ENCODE peak calls at places on chromosomes 2 and 18, in seven cellular contexts. B, O, Z, C, M, A and N are unnamed samples. For H3K9me3 and H3K36me3, the result is how much of the 10 kb centered on the place peaks cover.

GRCh38 chr18:72541871-72542690 is 2.1 kb downstream of the CBLN2 start:
- DNase-seq in B (no peak), O (no peak), Z (no peak), C (no peak), M (no peak), A (no peak), N (no peak)

GRCh38 chr18:36284671-36285295 is 12.7 kb upstream of the FHOD3 start:
- DNase-seq in B (no peak), O (peak), Z (peak), C (peak), M (no peak), A (peak), N (peak)

GRCh38 chr2:207403950-207404349 is 125.8 kb upstream of the CREB1 start:
- DNase-seq in B (no peak), O (no peak), Z (no peak), C (no peak), M (no peak), A (no peak), N (no peak)

GRCh38 chr2:46690825-46691224 is 211.5 kb downstream of the TMEM247 start:
- DNase-seq in B (no peak), O (no peak), Z (peak), C (no peak), M (no peak), A (no peak), N (no peak)

GRCh38 chr2:175312137-175312536 is 130.6 kb upstream of the ATP5MC3 start:
- DNase-seq in B (no peak), O (no peak), Z (no peak), C (no peak), M (no peak), A (no peak), N (no peak)

GRCh38 chr2:138455275-138455674 is 46.3 kb upstream of the SPOPL start:
- DNase-seq in B (no peak), O (no peak), Z (no peak), C (no peak), M (no peak), A (no peak), N (no peak)

GRCh38 chr2:131835621-131836091 is 308.0 kb downstream of the CCDC74A start:
- DNase-seq in B (peak), O (no peak), Z (no peak), C (no peak), M (no peak), A (no peak), N (no peak)

GRCh38 chr2:63871864-63872263 is 30.2 kb downstream of the UGP2 start:
- DNase-seq in B (no peak), O (no peak), Z (peak), C (no peak), M (no peak), A (no peak), N (no peak)

GRCh38 chr2:82735336-82735735 is 1723.7 kb downstream of the SUCLG1 start:
- DNase-seq in B (no peak), O (no peak), Z (no peak), C (no peak), M (no peak), A (no peak), N (no peak)

GRCh38 chr2:136437461-136437860 is 319.5 kb upstream of the CXCR4 start:
- DNase-seq in B (no peak), O (no peak), Z (no peak), C (no peak), M (no peak), A (no peak), N (no peak)

GRCh38 chr2:212686285-212686895 is 147.8 kb upstream of the ERBB4 start:
- DNase-seq in B (no peak), O (peak), Z (peak), C (peak), M (peak), A (peak), N (peak)

GRCh38 chr2:133044556-133044955 is 374.6 kb upstream of the LYPD1 start:
- DNase-seq in B (no peak), O (no peak), Z (no peak), C (no peak), M (no peak), A (no peak), N (no peak)

GRCh38 chr2:54879598-54880355 is 156.3 kb downstream of the EML6 start:
- DNase-seq in B (no peak), O (no peak), Z (no peak), C (peak), M (no peak), A (no peak), N (no peak)

GRCh38 chr2:219058541-219059374 is 2.0 kb downstream of the IHH start:
- DNase-seq in B (peak), O (peak), Z (no peak), C (peak), M (peak), A (no peak), N (peak)

GRCh38 chr2:126342457-126342856 is 313.5 kb upstream of the GYPC start:
- DNase-seq in B (no peak), O (no peak), Z (no peak), C (no peak), M (no peak), A (no peak), N (no peak)

GRCh38 chr2:33215299-33215698 is 261.1 kb upstream of the RASGRP3 start:
- DNase-seq in B (peak), O (no peak), Z (peak), C (no peak), M (peak), A (peak), N (peak)

GRCh38 chr2:25161055-25161781 is 7.2 kb downstream of the POMC start:
- DNase-seq in B (peak), O (peak), Z (peak), C (peak), M (peak), A (no peak), N (no peak)

GRCh38 chr2:28134262-28134812 is 243.8 kb downstream of the BABAM2 start:
- DNase-seq in B (no peak), O (peak), Z (peak), C (peak), M (no peak), A (peak), N (no peak)

DNA sequence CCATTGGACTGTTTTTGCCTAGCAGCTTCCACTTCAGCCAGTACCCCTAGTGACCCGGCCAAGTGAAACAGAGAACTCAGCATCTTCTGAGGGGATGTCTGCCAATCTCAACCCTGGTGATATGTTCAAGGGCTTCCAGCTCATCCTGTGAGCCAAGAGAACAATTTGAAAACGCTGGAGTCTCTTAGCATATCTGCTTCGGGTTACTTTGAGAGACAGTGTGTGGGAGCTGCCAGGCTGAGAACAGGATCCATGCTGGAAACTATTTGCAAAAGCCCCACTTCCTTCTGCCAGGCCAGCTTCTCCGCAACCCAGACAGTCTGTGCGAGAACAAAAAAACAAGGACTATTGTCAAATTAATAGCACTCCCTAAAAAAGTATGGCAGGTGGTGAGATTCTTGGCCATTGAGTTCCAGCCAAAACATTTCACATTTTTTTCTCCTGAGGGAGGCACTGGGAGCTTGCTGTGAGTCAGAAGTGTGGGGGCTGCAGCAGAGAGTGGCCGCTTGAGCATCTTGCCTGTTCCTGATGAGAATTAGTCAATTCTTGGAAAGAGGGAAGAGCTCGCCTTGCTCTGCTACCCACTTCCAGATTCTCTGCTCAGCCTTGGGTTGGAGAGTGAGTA is 395.6 kb upstream of the TRIB2 start:
- DNase-seq in B (no peak), O (no peak), Z (peak), C (no peak), M (peak), A (peak), N (no peak)
- TF ChIP-seq CTCF in B (no peak), O (no peak), Z (peak), C (no peak), M (no peak), A (no peak), N (no peak)

GRCh38 chr18:59022167-59022945 is 117.3 kb upstream of the SEC11C start:
- DNase-seq in B (no peak), O (peak), Z (peak), C (no peak), M (no peak), A (no peak), N (no peak)
- H3K9me3 ChIP-seq in B (under half), O (under half), Z (under half), C (under half), M (under half), A (under half), N (under half)

GRCh38 chr2:178506524-178506923 is 26.3 kb downstream of the PLEKHA3 start:
- DNase-seq in B (no peak), O (no peak), Z (no peak), C (no peak), M (no peak), A (no peak), N (no peak)
- H3K36me3 ChIP-seq in B (under half), O (under half), Z (under half), C (under half), M (half or more), A (under half), N (under half)

GRCh38 chr2:95387358-95387757 is 15.2 kb upstream of the FAHD2A start:
- DNase-seq in B (no peak), O (no peak), Z (no peak), C (no peak), M (no peak), A (no peak), N (no peak)

GRCh38 chr2:95388091-95388692 is 14.3 kb upstream of the FAHD2A start:
- DNase-seq in B (peak), O (no peak), Z (no peak), C (no peak), M (no peak), A (no peak), N (no peak)

GRCh38 chr2:95389256-95390119 is 13.0 kb upstream of the FAHD2A start:
- DNase-seq in B (peak), O (peak), Z (peak), C (peak), M (peak), A (peak), N (no peak)

GRCh38 chr2:95390272-95390880 is 12.1 kb upstream of the FAHD2A start:
- DNase-seq in B (no peak), O (no peak), Z (no peak), C (peak), M (no peak), A (no peak), N (peak)

DNA sequence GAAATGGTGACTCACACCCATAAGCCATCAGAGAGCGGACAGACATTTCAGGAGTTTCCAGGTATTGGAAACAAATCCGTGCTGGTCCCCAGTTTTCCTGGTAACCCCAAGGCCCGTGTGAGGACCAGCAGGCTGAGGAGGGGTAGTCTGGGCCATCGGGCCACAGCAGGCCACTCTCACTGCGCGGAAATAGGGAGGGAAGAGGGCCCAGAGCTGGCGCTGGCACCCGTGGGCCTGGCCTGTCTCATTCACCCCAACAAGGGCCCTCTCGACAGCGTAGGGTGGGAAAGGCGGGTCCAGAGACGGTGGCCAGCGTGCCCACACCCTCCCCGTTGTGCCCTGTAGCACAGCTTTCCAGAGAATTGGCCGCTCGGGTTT is 13.6 kb upstream of the FAHD2A start:
- DNase-seq in B (no peak), O (no peak), Z (no peak), C (no peak), M (no peak), A (no peak), N (no peak)
- TF ChIP-seq CTCF in B (no peak), O (no peak), Z (no peak), C (no peak), M (no peak), A (no peak), N (no peak)

GRCh38 chr2:152532241-152532640 is 185.0 kb downstream of the PRPF40A start:
- DNase-seq in B (no peak), O (no peak), Z (no peak), C (no peak), M (no peak), A (no peak), N (no peak)

GRCh38 chr2:152537252-152537651 is 180.0 kb downstream of the PRPF40A start:
- DNase-seq in B (no peak), O (no peak), Z (peak), C (no peak), M (no peak), A (no peak), N (no peak)

GRCh38 chr2:152539424-152539823 is 177.8 kb downstream of the PRPF40A start:
- DNase-seq in B (no peak), O (no peak), Z (no peak), C (no peak), M (no peak), A (no peak), N (no peak)

GRCh38 chr2:152534460-152535131 is 182.7 kb downstream of the PRPF40A start:
- DNase-seq in B (no peak), O (no peak), Z (no peak), C (no peak), M (no peak), A (no peak), N (no peak)
- H3K9me3 ChIP-seq in B (under half), O (under half), Z (under half), C (under half), M (under half), A (under half), N (under half)